ENCODE peak calls at places on chromosome 17, in ten cellular contexts. E, Z, W, U, N, Y, O, L, J and D are unnamed samples.

GRCh38 chr17:82014432-82014831 is 8.2 kb downstream of the CENPX start:
- DNase-seq in Y (no peak), N (no peak), W (no peak), L (no peak), U (no peak), O (no peak), Z (no peak), E (no peak), J (no peak), D (no peak)

GRCh38 chr17:59423137-59423703 is 91.8 kb downstream of the YPEL2 start:
- DNase-seq in L (peak; percentile 62), E (peak; percentile 43), Y (peak; percentile 24), N (peak; percentile 91), U (peak; percentile 90), Z (peak; percentile 73), J (peak; percentile 19), W (peak; percentile 42), O (no peak), D (peak; percentile 70)

GRCh38 chr17:47862621-47863440 is 11.9 kb upstream of the SP6 start:
- DNase-seq in E (peak; percentile 88), L (no peak), U (peak; percentile 73), W (peak; percentile 91), N (peak; percentile 92), O (no peak), Z (no peak), J (no peak), Y (peak; percentile 90), D (no peak)

GRCh38 chr17:15403276-15403939 is 62.0 kb upstream of the TEKT3 start:
- DNase-seq in E (no peak), J (no peak), L (no peak), Z (no peak), Y (peak; percentile 53), U (no peak), W (no peak), N (no peak), O (no peak), D (no peak)

GRCh38 chr17:63440770-63441335 is 5.3 kb downstream of the CYB561 start:
- DNase-seq in E (no peak), W (no peak), J (no peak), L (no peak), U (no peak), Y (no peak), N (no peak), O (no peak), Z (no peak), D (no peak)

GRCh38 chr17:58447039-58447975 is 30.0 kb upstream of the RNF43 start:
- DNase-seq in Z (peak; percentile 36), W (peak; percentile 83), U (peak; percentile 91), Y (peak; percentile 85), N (peak; percentile 79), L (peak; percentile 69), J (peak; percentile 57), E (peak; percentile 90), O (peak; percentile 92), D (peak; percentile 84)

GRCh38 chr17:416293-417206 is 63.9 kb upstream of the RPH3AL start:
- DNase-seq in W (no peak), L (no peak), Y (no peak), Z (no peak), O (no peak), J (no peak), E (no peak), N (no peak), U (no peak), D (no peak)

GRCh38 chr17:6394055-6394454 is 40.9 kb downstream of the AIPL1 start:
- DNase-seq in W (no peak), U (no peak), Y (no peak), N (no peak), Z (no peak), E (no peak), J (no peak), O (no peak), L (no peak), D (no peak)

GRCh38 chr17:19482571-19482970 is 51.1 kb upstream of the SLC47A1 start:
- DNase-seq in W (no peak), Y (peak; percentile 53), N (peak; percentile 64), L (no peak), E (peak; percentile 78), J (no peak), O (no peak), U (peak; percentile 40), Z (no peak), D (peak; percentile 82)

GRCh38 chr17:78170692-78171590 is 2.6 kb downstream of the SYNGR2 start:
- DNase-seq in L (no peak), W (no peak), O (no peak), Z (no peak), J (no peak), N (no peak), Y (no peak), E (no peak), U (no peak), D (no peak)

GRCh38 chr17:75113798-75114551 is 4.2 kb downstream of the ARMC7 start:
- DNase-seq in O (peak; percentile 90), E (peak; percentile 90), N (peak; percentile 72), Z (peak; percentile 86), J (peak; percentile 76), W (peak; percentile 92), Y (peak; percentile 89), L (peak; percentile 94), U (peak; percentile 94), D (peak; percentile 95)

GRCh38 chr17:42111901-42112551 is 488 bp downstream of the DHX58 start:
- DNase-seq in E (peak; percentile 52), N (no peak), Y (peak; percentile 17), J (no peak), W (no peak), U (peak; percentile 25), L (peak; percentile 77), O (no peak), Z (no peak), D (peak; percentile 64)
- H3K4me3 ChIP-seq in E (peak overlapping the region; percentile 56), N (peak overlapping the region; percentile 18), Y (peak overlapping the region; percentile 37), J (peak overlapping the region; percentile 67), W (no peak overlapping the region), U (peak overlapping the region; percentile 53), L (peak overlapping the region; percentile 49), O (no peak overlapping the region), Z (peak overlapping the region; percentile 73), D (peak overlapping the region; percentile 68)

GRCh38 chr17:8185580-8186445 is 4.2 kb downstream of the BORCS6 start:
- DNase-seq in E (peak; percentile 68), U (peak; percentile 72), J (peak; percentile 90), N (peak; percentile 46), W (peak; percentile 77), O (no peak), Y (peak; percentile 57), L (peak; percentile 94), Z (peak; percentile 86), D (peak; percentile 74)

GRCh38 chr17:8186787-8187516 is 3.0 kb downstream of the BORCS6 start:
- DNase-seq in O (no peak), L (peak; percentile 96), U (peak; percentile 97), E (peak; percentile 93), Z (peak; percentile 87), Y (peak; percentile 97), N (peak; percentile 84), J (peak; percentile 91), W (peak; percentile 91), D (peak; percentile 96)

GRCh38 chr17:8187517-8188407 is 2.2 kb downstream of the BORCS6 start:
- DNase-seq in O (peak; percentile 96), Y (peak; percentile 100), N (peak; percentile 95), W (peak; percentile 97), J (peak; percentile 90), E (peak; percentile 98), Z (peak; percentile 89), L (peak; percentile 95), U (peak; percentile 100), D (peak; percentile 100)

GRCh38 chr17:8188408-8188839 is 1.6 kb downstream of the BORCS6 start:
- DNase-seq in Y (no peak), W (no peak), N (no peak), Z (no peak), U (no peak), J (no peak), O (no peak), L (peak; percentile 60), E (no peak), D (no peak)

DNA sequence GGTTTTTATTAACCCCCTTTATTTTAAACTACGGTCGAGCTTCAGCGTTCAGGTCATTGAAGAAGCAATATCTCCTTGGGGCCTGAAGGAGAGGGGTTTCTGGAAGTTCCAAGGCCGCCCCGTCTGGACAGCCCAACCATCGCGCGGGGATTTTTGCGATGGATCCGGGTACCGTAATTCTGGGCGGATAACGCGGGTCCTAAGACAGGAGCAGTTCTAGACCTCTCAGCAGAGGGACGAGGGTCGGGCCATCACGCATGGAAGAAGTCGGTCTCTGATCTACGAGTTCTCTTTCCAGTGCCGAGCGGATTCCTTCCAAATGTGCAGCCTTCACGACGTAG is 3.6 kb downstream of the BORCS6 start:
- DNase-seq in L (no peak), O (no peak), Y (no peak), N (no peak), U (no peak), E (no peak), W (no peak), Z (no peak), J (no peak), D (no peak)
- H3K4me3 ChIP-seq in L (peak overlapping the region; percentile 39), O (peak overlapping the region; percentile 74), Y (peak overlapping the region; percentile 50), N (peak overlapping the region; percentile 82), U (peak overlapping the region; percentile 91), E (peak overlapping the region; percentile 89), W (peak overlapping the region; percentile 59), Z (peak overlapping the region; percentile 93), J (peak overlapping the region; percentile 88), D (peak overlapping the region; percentile 98)

DNA sequence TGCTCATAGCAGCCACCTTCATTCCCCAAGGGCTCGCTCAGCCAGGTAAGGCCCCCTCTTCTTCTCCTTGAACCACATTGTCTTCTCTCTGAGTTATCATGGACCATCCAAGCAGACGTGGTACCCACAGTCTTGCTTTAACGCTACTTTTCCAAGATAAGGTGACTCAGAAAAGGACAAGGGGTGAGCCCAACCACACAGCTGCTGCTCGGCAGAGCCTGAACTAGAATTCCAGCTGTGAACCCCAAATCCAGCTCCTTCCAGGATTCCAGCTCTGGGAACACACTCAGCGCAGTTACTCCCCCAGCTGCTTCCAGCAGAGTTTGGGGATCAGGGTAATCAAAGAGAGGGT is 272 bp downstream of the CCL2 start:
- DNase-seq in O (no peak), J (no peak), U (no peak), Y (no peak), L (no peak), N (no peak), W (no peak), E (no peak), Z (no peak), D (no peak)
- H3K4me3 ChIP-seq in O (peak overlapping the region; percentile 2), J (peak overlapping the region; percentile 64), U (peak overlapping the region; percentile 76), Y (peak overlapping the region; percentile 47), L (peak overlapping the region; percentile 36), N (no peak overlapping the region), W (peak overlapping the region; percentile 40), E (no peak overlapping the region), Z (peak overlapping the region; percentile 63), D (peak overlapping the region; percentile 48)

DNA sequence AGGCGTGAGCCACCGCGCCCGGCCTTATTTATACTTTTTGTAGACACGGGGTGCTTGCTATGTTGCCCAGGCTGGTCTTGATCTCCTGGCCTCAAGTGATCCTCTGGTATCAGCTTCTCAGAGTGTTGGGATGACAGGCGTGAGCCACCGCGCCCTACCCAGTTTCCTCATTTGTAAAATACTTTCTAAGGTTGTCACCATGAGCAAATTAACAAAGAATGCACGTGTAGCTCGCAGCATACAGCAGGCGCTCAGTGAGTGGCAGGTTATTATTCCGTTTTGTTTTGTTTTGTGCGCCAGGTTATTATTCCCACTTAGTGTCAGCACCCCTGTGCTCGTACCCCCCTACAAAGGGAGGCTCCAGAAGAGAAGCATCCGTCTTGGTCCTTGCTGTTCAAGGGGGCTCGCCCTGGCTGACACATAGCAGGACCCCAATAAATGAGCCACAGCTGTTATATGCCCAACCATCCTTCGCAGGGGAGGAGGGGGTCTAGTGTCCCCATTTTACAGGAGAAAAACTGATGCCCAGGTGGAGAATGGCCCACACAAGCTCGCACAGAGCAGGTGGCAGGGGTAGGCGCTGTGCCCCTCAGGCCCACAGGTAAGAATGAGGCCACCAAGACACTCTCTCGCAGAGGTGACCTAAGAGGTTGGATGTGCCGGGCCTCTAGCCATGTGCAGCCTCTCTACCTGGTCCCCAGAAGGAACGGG is 686 bp upstream of the MIEF2 start:
- DNase-seq in L (peak; percentile 37), Y (peak; percentile 20), E (peak; percentile 96), U (no peak), Z (no peak), W (no peak), N (peak; percentile 97), J (no peak), O (no peak), D (peak; percentile 8)
- H3K4me3 ChIP-seq in L (peak overlapping the region; percentile 1), Y (peak overlapping the region; percentile 30), E (peak overlapping the region; percentile 95), U (peak overlapping the region; percentile 81), Z (peak overlapping the region; percentile 98), W (peak overlapping the region; percentile 76), N (peak overlapping the region; percentile 84), J (peak overlapping the region; percentile 81), O (peak overlapping the region; percentile 8), D (peak overlapping the region; percentile 89)